ENCODE peak calls at places on chromosomes 16 and 17, in ten cellular contexts. L is IMR-90, I is fibroblast of pulmonary artery, S is ovary, E is stomach, J is right lobe of liver, V is transverse colon, H is retinal pigment epithelial cell, P is MM.1S, B is tibial nerve. Z is an unnamed sample.

GRCh38 chr16:54633943-54634362 is 296.7 kb upstream of the IRX5 start:
- DNase-seq in L (no peak), I (peak; percentile 6), S (no peak), E (peak; percentile 47), J (no peak), V (no peak), H (no peak), P (peak; percentile 27), B (no peak), Z (peak; percentile 18)

GRCh38 chr17:19021622-19022083 is 17.1 kb upstream of the FAM83G start:
- DNase-seq in L (no peak), I (no peak), S (no peak), E (no peak), J (no peak), V (no peak), H (no peak), P (no peak), B (no peak), Z (no peak)

GRCh38 chr16:24844101-24845030 is 1.4 kb upstream of the SLC5A11 start:
- DNase-seq in L (peak; percentile 28), I (no peak), S (no peak), E (peak; percentile 48), J (no peak), V (peak; percentile 36), H (no peak), P (no peak), B (no peak), Z (no peak)

GRCh38 chr17:29393451-29393850 is 3.3 kb downstream of the TAOK1 start:
- DNase-seq in L (peak; percentile 46), I (peak; percentile 67), S (no peak), E (no peak), J (no peak), V (no peak), H (no peak), P (no peak), B (no peak), Z (peak; percentile 54)

GRCh38 chr16:64238576-64238975 is 883.3 kb downstream of the CDH11 start:
- DNase-seq in L (peak; percentile 23), I (no peak), S (no peak), E (no peak), J (no peak), V (no peak), H (no peak), P (no peak), B (no peak), Z (peak; percentile 62)

GRCh38 chr16:4920826-4921225 is 16.1 kb downstream of the PPL start:
- DNase-seq in L (peak; percentile 49), I (no peak), S (no peak), E (no peak), J (no peak), V (no peak), H (no peak), P (no peak), B (no peak), Z (no peak)

GRCh38 chr16:1383556-1383955 is 30.9 kb downstream of the UNKL start:
- DNase-seq in L (no peak), I (no peak), S (no peak), E (no peak), J (no peak), V (no peak), H (no peak), P (no peak), B (no peak), Z (no peak)

GRCh38 chr16:31365131-31365865 is 10.3 kb downstream of the ITGAX start:
- DNase-seq in L (no peak), I (no peak), S (no peak), E (no peak), J (no peak), V (no peak), H (no peak), P (no peak), B (no peak), Z (no peak)

GRCh38 chr16:88943131-88943664 is 33.8 kb downstream of the CBFA2T3 start:
- DNase-seq in L (no peak), I (no peak), S (no peak), E (no peak), J (no peak), V (no peak), H (no peak), P (no peak), B (no peak), Z (no peak)

GRCh38 chr17:73647331-73647730 is 3.1 kb upstream of the SDK2 start:
- DNase-seq in L (no peak), I (no peak), S (no peak), E (peak; percentile 13), J (no peak), V (no peak), H (no peak), P (no peak), B (no peak), Z (no peak)

GRCh38 chr17:40540448-40540847 is 24.8 kb downstream of the CCR7 start:
- DNase-seq in L (no peak), I (no peak), S (peak; percentile 13), E (no peak), J (no peak), V (no peak), H (no peak), P (no peak), B (no peak), Z (no peak)

GRCh38 chr17:74260525-74260850 is 13.5 kb upstream of the DNAI2 start:
- DNase-seq in L (no peak), I (no peak), S (no peak), E (no peak), J (no peak), V (no peak), H (no peak), P (no peak), B (no peak), Z (no peak)

GRCh38 chr17:76506408-76507328 is 5.4 kb upstream of the RHBDF2 start:
- DNase-seq in L (peak; percentile 54), I (peak; percentile 68), S (peak; percentile 74), E (peak; percentile 90), J (peak; percentile 82), V (peak; percentile 90), H (no peak), P (peak; percentile 83), B (peak; percentile 80), Z (peak; percentile 59)

GRCh38 chr17:76501018-76501826 is at the start of gene RHBDF2:
- DNase-seq in L (peak; percentile 53), I (peak; percentile 73), S (peak; percentile 89), E (peak; percentile 97), J (peak; percentile 96), V (peak; percentile 96), H (no peak), P (peak; percentile 86), B (peak; percentile 77), Z (peak; percentile 62)

GRCh38 chr17:76502326-76503211 is 1.3 kb upstream of the RHBDF2 start:
- DNase-seq in L (no peak), I (no peak), S (no peak), E (peak; percentile 84), J (no peak), V (no peak), H (no peak), P (no peak), B (no peak), Z (no peak)

GRCh38 chr17:76501827-76502307 is 644 bp upstream of the RHBDF2 start:
- DNase-seq in L (no peak), I (no peak), S (no peak), E (peak; percentile 48), J (no peak), V (no peak), H (no peak), P (no peak), B (no peak), Z (no peak)

GRCh38 chr17:76504117-76504516 is 2.9 kb upstream of the RHBDF2 start:
- DNase-seq in L (no peak), I (no peak), S (no peak), E (no peak), J (no peak), V (no peak), H (no peak), P (peak; percentile 42), B (no peak), Z (no peak)
- TF ChIP-seq CTCF in L (no peak), I (peak; percentile 12), S (no peak), E (no peak), J (no peak), V (no peak), H (peak; percentile 16), P (peak; percentile 43), B (no peak), Z (peak; percentile 14)

DNA sequence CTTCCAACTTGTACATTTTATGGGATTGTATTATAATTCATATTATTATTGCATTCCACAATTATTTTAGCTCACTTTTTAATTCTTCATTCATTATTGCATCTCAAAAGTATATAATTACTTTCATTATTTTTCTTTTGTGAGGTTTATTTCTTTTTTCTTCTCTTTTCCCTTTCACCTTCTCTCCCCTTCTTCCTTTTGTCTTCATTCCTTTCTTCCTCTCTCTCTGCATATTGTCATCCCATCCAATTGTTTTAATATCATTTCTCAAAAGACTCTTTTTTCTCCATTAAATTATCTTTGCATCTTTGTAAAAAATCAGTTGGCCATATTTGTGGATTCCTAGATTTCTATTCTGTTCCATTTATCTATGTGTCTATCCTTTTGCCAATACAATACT is 17.3 kb downstream of the DYNLL2 start:
- DNase-seq in L (no peak), I (no peak), S (no peak), E (no peak), J (no peak), V (no peak), H (no peak), P (no peak), B (no peak), Z (no peak)
- H3K4me3 ChIP-seq in L (no peak overlapping the region), I (no peak overlapping the region), S (no peak overlapping the region), E (no peak overlapping the region), J (no peak overlapping the region), V (no peak overlapping the region), H (no peak overlapping the region), P (no peak overlapping the region), B (no peak overlapping the region), Z (no peak overlapping the region)

DNA sequence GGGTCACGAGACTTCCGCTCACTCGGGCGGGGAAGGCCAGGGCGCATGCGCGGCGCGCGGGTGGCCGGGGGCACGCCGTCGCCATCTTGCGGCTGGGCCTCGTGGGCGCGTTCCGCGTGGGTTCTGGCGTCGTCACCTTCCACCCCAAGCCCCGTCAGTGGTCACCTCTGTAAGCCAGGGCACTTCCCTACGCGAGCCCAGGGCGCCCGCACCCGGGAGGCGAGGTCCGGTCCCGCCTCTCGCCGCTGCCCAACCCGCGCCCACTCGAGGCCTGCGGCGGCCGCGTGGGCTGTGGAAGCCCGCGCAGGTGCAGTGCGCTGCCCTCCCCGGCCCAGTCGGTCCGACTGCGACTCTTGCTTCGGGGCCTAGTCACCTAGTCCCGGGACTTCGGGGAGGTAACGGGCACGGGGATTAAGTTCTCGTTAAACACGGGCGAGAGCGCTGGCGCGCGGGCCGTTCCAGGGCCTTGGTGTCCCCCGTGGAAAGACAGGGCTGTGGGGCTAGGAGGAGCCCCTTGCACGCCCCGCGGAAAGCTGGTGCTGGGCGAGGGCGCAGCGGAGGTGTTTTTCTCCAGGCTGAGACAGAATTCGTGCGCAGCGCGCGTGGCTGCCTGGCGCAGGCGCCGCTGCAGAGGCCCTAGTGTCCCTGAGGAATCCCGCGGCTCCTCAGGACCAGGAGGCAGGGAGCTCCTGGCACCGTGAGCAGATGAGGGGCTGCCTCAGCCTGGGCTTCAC is 417 bp upstream of the ARHGDIA start:
- DNase-seq in L (peak; percentile 83), I (peak; percentile 90), S (peak; percentile 93), E (peak; percentile 96), J (peak; percentile 96), V (peak; percentile 96), H (no peak), P (peak; percentile 93), B (peak; percentile 92), Z (peak; percentile 83)
- TF ChIP-seq CTCF in L (peak; percentile 30), I (no peak), S (peak; percentile 56), E (no peak), J (peak; percentile 38), V (no peak), H (no peak), P (peak; percentile 17), B (peak; percentile 45), Z (no peak)

GRCh38 chr17:8832711-8833352 is 33.7 kb upstream of the MFSD6L start:
- DNase-seq in L (no peak), I (no peak), S (no peak), E (no peak), J (no peak), V (peak; percentile 28), H (no peak), P (no peak), B (no peak), Z (no peak)
- H3K4me3 ChIP-seq in L (no peak overlapping the region), I (no peak overlapping the region), S (no peak overlapping the region), E (no peak overlapping the region), J (no peak overlapping the region), V (no peak overlapping the region), H (no peak overlapping the region), P (no peak overlapping the region), B (no peak overlapping the region), Z (no peak overlapping the region)

Z was measured in fibroblast of mammary gland.